ENCODE peak calls at places on chromosomes 6 and 20, in seven cellular contexts. Q, B, Z, Y, G, M and E are unnamed samples. For H3K36me3 and H3K4me1, the result is how much of the 10 kb centered on the place peaks cover.

GRCh38 chr6:112086744-112087135 is 542 bp downstream of the TUBE1 start:
- DNase-seq in Q (no peak), B (peak), Z (no peak), Y (peak), G (peak), M (no peak), E (no peak)

GRCh38 chr6:12348530-12349511 is 58.7 kb downstream of the EDN1 start:
- DNase-seq in Q (no peak), B (peak), Z (no peak), Y (no peak), G (no peak), M (peak), E (no peak)

GRCh38 chr6:154201708-154202107 is 154.9 kb downstream of the IPCEF1 start:
- DNase-seq in Q (peak), B (no peak), Z (no peak), Y (no peak), G (no peak), M (no peak), E (no peak)

GRCh38 chr20:60977896-60978295 is 274.2 kb upstream of the CDH4 start:
- DNase-seq in Q (no peak), B (no peak), Z (no peak), Y (no peak), G (no peak), M (no peak), E (no peak)

GRCh38 chr6:130796313-130796905 is 30.8 kb upstream of the SMLR1 start:
- DNase-seq in Q (no peak), B (peak), Z (no peak), Y (no peak), G (peak), M (no peak), E (no peak)

GRCh38 chr6:152089992-152090391 is 282.5 kb downstream of the ESR1 start:
- DNase-seq in Q (peak), B (peak), Z (no peak), Y (no peak), G (no peak), M (no peak), E (no peak)

GRCh38 chr6:126041516-126042447 is 55.4 kb downstream of the TRMT11 start:
- DNase-seq in Q (no peak), B (no peak), Z (no peak), Y (no peak), G (no peak), M (no peak), E (no peak)

GRCh38 chr20:41098703-41099250 is 38.6 kb upstream of the PLCG1 start:
- DNase-seq in Q (no peak), B (peak), Z (no peak), Y (no peak), G (no peak), M (no peak), E (no peak)

GRCh38 chr6:5667737-5668136 is 339.0 kb downstream of the NRN1 start:
- DNase-seq in Q (no peak), B (no peak), Z (no peak), Y (no peak), G (no peak), M (no peak), E (no peak)

GRCh38 chr6:160036790-160037206 is 67.9 kb downstream of the IGF2R start:
- DNase-seq in Q (no peak), B (peak), Z (no peak), Y (no peak), G (no peak), M (peak), E (no peak)

GRCh38 chr20:21396045-21396893 is 1.1 kb downstream of the NKX2-4 start:
- DNase-seq in Q (no peak), B (no peak), Z (peak), Y (peak), G (peak), M (no peak), E (no peak)

GRCh38 chr20:53977391-53977790 is 93.0 kb downstream of the BCAS1 start:
- DNase-seq in Q (no peak), B (no peak), Z (no peak), Y (no peak), G (no peak), M (no peak), E (no peak)

GRCh38 chr6:27650620-27651370 is 177.9 kb upstream of the ZNF184 start:
- DNase-seq in Q (no peak), B (peak), Z (peak), Y (peak), G (peak), M (no peak), E (peak)

GRCh38 chr6:134938896-134939295 is 11.0 kb downstream of the ALDH8A1 start:
- DNase-seq in Q (no peak), B (no peak), Z (no peak), Y (no peak), G (no peak), M (no peak), E (no peak)

GRCh38 chr20:63782051-63782471 is 42.5 kb downstream of the SLC2A4RG start:
- DNase-seq in Q (no peak), B (no peak), Z (no peak), Y (no peak), G (peak), M (no peak), E (peak)

DNA sequence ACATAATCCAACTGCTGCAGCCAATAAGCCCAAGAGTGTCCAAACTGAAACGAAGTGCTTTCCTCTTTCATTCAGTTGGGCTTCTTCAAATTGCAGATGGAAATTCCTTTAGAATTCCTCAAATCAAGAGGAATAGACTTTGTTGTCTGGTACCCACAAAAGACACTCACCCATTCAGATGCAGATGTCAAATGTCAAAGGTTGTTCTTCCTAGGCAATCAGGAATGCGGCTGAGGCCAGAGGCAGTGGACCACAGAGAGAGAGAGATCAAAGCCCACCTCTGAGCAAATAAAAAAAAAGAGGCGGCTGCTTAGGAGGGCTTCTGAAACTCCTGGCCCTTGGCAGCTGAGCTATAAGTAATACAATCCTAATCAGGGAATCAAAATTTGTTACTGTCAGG is 303.2 kb upstream of the GJE1 start:
- DNase-seq in Q (no peak), B (no peak), Z (no peak), Y (peak), G (peak), M (no peak), E (no peak)
- H3K4me3 ChIP-seq in Q (no peak), B (no peak), Z (no peak), Y (peak), G (no peak), M (no peak), E (no peak)

DNA sequence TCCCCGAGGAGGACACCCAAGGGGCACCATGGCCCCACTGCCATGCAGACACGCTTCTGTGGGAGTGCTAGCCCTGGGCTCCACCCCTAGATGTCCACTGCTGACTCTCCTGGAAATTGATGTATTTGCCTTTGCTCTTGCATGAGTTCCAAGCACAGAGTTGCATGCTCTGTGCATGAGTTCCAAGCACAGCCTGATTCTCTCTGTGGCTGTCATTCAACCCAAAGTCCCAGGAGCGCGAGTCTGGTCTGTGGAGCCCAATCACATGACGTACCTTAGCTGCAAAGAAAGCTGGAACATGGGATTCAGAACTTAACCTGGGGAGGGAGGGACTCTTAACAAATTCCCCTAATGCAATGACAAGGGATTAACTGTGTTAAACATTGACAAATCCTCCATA is 114.3 kb upstream of the SLC24A3 start:
- DNase-seq in Q (no peak), B (no peak), Z (no peak), Y (no peak), G (no peak), M (no peak), E (no peak)
- H3K36me3 ChIP-seq in Q (under half), B (under half), Z (under half), Y (under half), G (under half), M (under half), E (under half)

GRCh38 chr20:48740269-48740603 is 87.6 kb downstream of the PREX1 start:
- DNase-seq in Q (no peak), B (no peak), Z (no peak), Y (no peak), G (no peak), M (no peak), E (no peak)

GRCh38 chr20:48738094-48738398 is 89.8 kb downstream of the PREX1 start:
- DNase-seq in Q (no peak), B (no peak), Z (no peak), Y (no peak), G (no peak), M (no peak), E (no peak)

GRCh38 chr20:48737463-48738093 is 90.2 kb downstream of the PREX1 start:
- DNase-seq in Q (no peak), B (no peak), Z (no peak), Y (peak), G (no peak), M (no peak), E (no peak)

GRCh38 chr20:48739395-48740268 is 88.2 kb downstream of the PREX1 start:
- DNase-seq in Q (no peak), B (no peak), Z (no peak), Y (no peak), G (no peak), M (no peak), E (peak)

DNA sequence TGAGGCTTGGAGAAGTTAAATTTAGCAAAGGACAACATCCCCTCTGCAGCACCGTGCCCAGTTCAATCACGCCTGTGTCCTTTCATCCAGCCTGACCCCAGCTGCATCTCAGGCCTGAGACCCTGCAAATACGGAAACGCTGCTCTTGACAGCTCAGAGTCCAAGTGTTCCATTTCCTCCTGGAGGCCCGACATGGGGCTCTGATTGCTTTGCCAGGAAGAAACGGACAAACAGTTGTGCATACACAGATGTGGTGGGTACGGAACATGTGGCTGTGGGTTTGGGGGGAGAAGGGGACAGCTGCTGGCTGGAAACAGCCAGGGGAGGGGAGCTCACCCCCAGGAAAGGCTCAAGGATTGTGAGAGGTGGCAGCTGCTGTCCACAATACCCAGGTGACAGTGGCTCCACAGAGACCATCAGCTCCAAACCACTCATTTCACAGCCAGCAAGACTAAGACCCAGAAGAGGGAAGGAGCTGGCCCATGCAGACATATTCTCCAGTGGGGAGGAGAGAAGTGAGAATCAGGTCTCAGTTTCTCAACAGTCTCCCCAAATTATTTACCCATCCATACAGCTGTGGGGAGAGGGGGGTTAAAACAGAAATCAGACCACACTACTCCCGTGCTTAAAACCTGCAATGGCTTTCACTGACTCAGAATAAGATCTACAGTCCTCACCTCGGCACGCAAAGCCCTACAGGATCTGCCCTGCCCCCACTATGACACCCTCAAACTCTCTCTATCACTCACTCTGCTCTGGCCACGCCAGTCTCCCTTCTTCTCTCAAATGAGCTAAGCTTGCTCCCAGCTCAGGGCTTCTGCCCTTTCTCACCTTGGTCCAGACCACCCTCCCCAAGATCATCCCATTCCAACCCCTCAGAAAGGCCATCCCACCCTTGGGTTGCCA is 89.1 kb downstream of the PREX1 start:
- DNase-seq in Q (no peak), B (no peak), Z (no peak), Y (no peak), G (no peak), M (no peak), E (no peak)
- H3K4me1 ChIP-seq in Q (under half), B (under half), Z (under half), Y (under half), G (under half), M (under half), E (under half)

GRCh38 chr6:155493694-155494143 is 38.1 kb upstream of the NOX3 start:
- DNase-seq in Q (peak), B (peak), Z (no peak), Y (no peak), G (peak), M (peak), E (no peak)
- H3K4me3 ChIP-seq in Q (no peak), B (no peak), Z (no peak), Y (no peak), G (no peak), M (no peak), E (no peak)

GRCh38 chr20:58839474-58839874 is 11.2 kb downstream of the GNAS-AS1 start:
- DNase-seq in Q (no peak), B (peak), Z (peak), Y (peak), G (peak), M (no peak), E (peak)

GRCh38 chr20:58840816-58841538 is 9.7 kb downstream of the GNAS-AS1 start:
- DNase-seq in Q (no peak), B (no peak), Z (no peak), Y (peak), G (peak), M (no peak), E (no peak)

GRCh38 chr20:58839991-58840747 is 10.5 kb downstream of the GNAS-AS1 start:
- DNase-seq in Q (no peak), B (no peak), Z (no peak), Y (peak), G (peak), M (no peak), E (no peak)

GRCh38 chr20:58837717-58838116 is 13.0 kb downstream of the GNAS-AS1 start:
- DNase-seq in Q (no peak), B (no peak), Z (no peak), Y (no peak), G (no peak), M (no peak), E (no peak)

GRCh38 chr20:58838174-58838573 is 12.5 kb downstream of the GNAS-AS1 start:
- DNase-seq in Q (no peak), B (no peak), Z (no peak), Y (no peak), G (no peak), M (no peak), E (no peak)
- H3K36me3 ChIP-seq in Q (under half), B (under half), Z (under half), Y (under half), G (under half), M (under half), E (under half)